ENCODE peak calls at places on chromosomes 5 and 9, in six cellular contexts. Z, C, B, A, T and G are unnamed samples.

GRCh38 chr5:58946232-58946631 is 363.4 kb downstream of the RAB3C start:
- DNase-seq in A (no peak), B (no peak), C (no peak), Z (no peak), T (no peak), G (no peak)

GRCh38 chr5:59599729-59600128 is 293.8 kb downstream of the PDE4D start:
- DNase-seq in B (no peak), Z (no peak), C (no peak), A (no peak), T (no peak), G (no peak)

GRCh38 chr9:34084562-34084961 is 35.9 kb upstream of the UBAP2 start:
- DNase-seq in A (no peak), T (peak), Z (peak), B (no peak), C (no peak), G (peak)

GRCh38 chr5:142532416-142533176 is 153.3 kb downstream of the FGF1 start:
- DNase-seq in T (no peak), B (no peak), A (no peak), C (no peak), Z (no peak), G (no peak)

GRCh38 chr5:115209279-115209678 is 39.6 kb upstream of the TRIM36 start:
- DNase-seq in Z (peak), C (no peak), A (no peak), B (peak), T (no peak), G (peak)

GRCh38 chr5:168683247-168683926 is 104.2 kb upstream of the PANK3 start:
- DNase-seq in A (peak), B (peak), C (no peak), Z (no peak), T (no peak), G (no peak)

GRCh38 chr9:87704342-87704741 is 21.6 kb upstream of the CTSL start:
- DNase-seq in A (no peak), Z (no peak), C (no peak), B (no peak), T (no peak), G (no peak)

GRCh38 chr5:81971086-81971693 is 633 bp upstream of the ATG10 start:
- DNase-seq in C (peak), B (peak), T (peak), Z (peak), A (no peak), G (no peak)

GRCh38 chr5:94481059-94481458 is 137.3 kb downstream of the KIAA0825 start:
- DNase-seq in C (no peak), A (no peak), B (no peak), Z (no peak), T (no peak), G (no peak)

GRCh38 chr5:19615661-19616060 is 372.3 kb downstream of the CDH18 start:
- DNase-seq in T (no peak), C (no peak), B (no peak), Z (no peak), A (no peak), G (no peak)

GRCh38 chr5:9239071-9239470 is 306.8 kb downstream of the SEMA5A start:
- DNase-seq in A (no peak), C (no peak), B (no peak), T (peak), Z (no peak), G (no peak)

GRCh38 chr5:62466228-62466627 is 53.7 kb downstream of the IPO11 start:
- DNase-seq in B (no peak), C (no peak), Z (no peak), T (peak), A (no peak), G (no peak)

GRCh38 chr9:33791117-33791516 is 4.2 kb upstream of the PRSS3 start:
- DNase-seq in B (no peak), Z (peak), C (no peak), T (no peak), A (no peak), G (no peak)

GRCh38 chr9:133769511-133770075 is 31.4 kb upstream of the SARDH start:
- DNase-seq in A (peak), Z (no peak), C (no peak), T (no peak), B (no peak), G (peak)

GRCh38 chr5:137842296-137842695 is 25.4 kb upstream of the MYOT start:
- DNase-seq in Z (no peak), B (no peak), C (no peak), A (no peak), T (no peak), G (no peak)

GRCh38 chr5:3597727-3598082 is 2.1 kb downstream of the IRX1 start:
- DNase-seq in T (no peak), B (no peak), A (no peak), C (no peak), Z (no peak), G (no peak)